ENCODE peak calls at places on chromosomes 11 and 22, in seven cellular contexts. Y is pancreas, X is IMR-90, U is brain pericyte, F is HEK293T, Q is NCI-H345, S is prostate gland. I is an unnamed sample.

GRCh38 chr22:22076937-22077703 is 94.5 kb upstream of the TOP3B start:
- DNase-seq in Y (no peak), X (peak; percentile 26), U (no peak), F (no peak), Q (no peak), S (no peak), I (no peak)

GRCh38 chr22:30228509-30229359 is 17.8 kb downstream of the LIF start:
- DNase-seq in Y (no peak), X (no peak), U (no peak), F (no peak), Q (no peak), S (no peak), I (peak; percentile 97)

GRCh38 chr22:46515208-46516111 is 22.0 kb downstream of the CELSR1 start:
- DNase-seq in Y (no peak), X (peak; percentile 45), U (no peak), F (no peak), Q (no peak), S (no peak), I (peak; percentile 11)

GRCh38 chr22:48576333-48577013 is 1251.2 kb downstream of the BRD1 start:
- DNase-seq in Y (no peak), X (no peak), U (no peak), F (no peak), Q (peak; percentile 26), S (peak; percentile 27), I (no peak)

GRCh38 chr11:21710791-21711190 is 482.1 kb upstream of the ANO5 start:
- DNase-seq in Y (no peak), X (no peak), U (no peak), F (no peak), Q (peak; percentile 38), S (no peak), I (no peak)

GRCh38 chr11:62708423-62709261 is 1.2 kb downstream of the GNG3 start:
- DNase-seq in Y (peak; percentile 50), X (no peak), U (no peak), F (no peak), Q (peak; percentile 70), S (peak; percentile 19), I (no peak)

GRCh38 chr11:120130176-120130980 is 7.5 kb downstream of the TRIM29 start:
- DNase-seq in Y (no peak), X (no peak), U (no peak), F (no peak), Q (no peak), S (no peak), I (no peak)

GRCh38 chr11:119773016-119773415 is 44.0 kb upstream of the NECTIN1 start:
- DNase-seq in Y (no peak), X (no peak), U (no peak), F (no peak), Q (peak; percentile 41), S (no peak), I (no peak)

GRCh38 chr11:19642185-19642591 is 70.4 kb upstream of the NAV2 start:
- DNase-seq in Y (no peak), X (no peak), U (no peak), F (no peak), Q (peak; percentile 8), S (peak; percentile 16), I (no peak)

GRCh38 chr22:47056361-47056760 is 293.9 kb downstream of the TBC1D22A start:
- DNase-seq in Y (no peak), X (no peak), U (no peak), F (no peak), Q (no peak), S (no peak), I (no peak)

GRCh38 chr22:41620646-41621098 is at the start of gene DESI1:
- DNase-seq in Y (no peak), X (no peak), U (no peak), F (peak; percentile 24), Q (no peak), S (no peak), I (no peak)

GRCh38 chr11:108196901-108197300 is 25.5 kb downstream of the NPAT start:
- DNase-seq in Y (no peak), X (no peak), U (no peak), F (no peak), Q (no peak), S (no peak), I (no peak)

GRCh38 chr11:118002541-118003019 is 16.4 kb downstream of the IL10RA start:
- DNase-seq in Y (peak; percentile 23), X (no peak), U (no peak), F (no peak), Q (no peak), S (no peak), I (no peak)

GRCh38 chr11:29318134-29318845 is 698.5 kb downstream of the KCNA4 start:
- DNase-seq in Y (no peak), X (peak; percentile 85), U (no peak), F (no peak), Q (no peak), S (no peak), I (peak; percentile 94)

GRCh38 chr11:128022007-128022368 is 565.4 kb downstream of the ETS1 start:
- DNase-seq in Y (no peak), X (peak; percentile 81), U (no peak), F (no peak), Q (no peak), S (no peak), I (peak; percentile 54)

GRCh38 chr11:64207247-64208085 is 945 bp downstream of the FERMT3 start:
- DNase-seq in Y (no peak), X (peak; percentile 78), U (no peak), F (no peak), Q (no peak), S (no peak), I (no peak)

GRCh38 chr22:20262582-20263147 is 5.5 kb downstream of the RTN4R start:
- DNase-seq in Y (peak; percentile 49), X (no peak), U (no peak), F (no peak), Q (no peak), S (no peak), I (no peak)

GRCh38 chr11:96655474-96655873 is 265.7 kb downstream of the JRKL start:
- DNase-seq in Y (no peak), X (no peak), U (no peak), F (no peak), Q (no peak), S (no peak), I (no peak)

GRCh38 chr11:118226781-118227180 is 2.0 kb upstream of the JAML start:
- DNase-seq in Y (no peak), X (no peak), U (no peak), F (no peak), Q (no peak), S (no peak), I (no peak)

GRCh38 chr11:45017329-45017728 is 66.6 kb upstream of the TP53I11 start:
- DNase-seq in Y (no peak), X (no peak), U (no peak), F (no peak), Q (no peak), S (no peak), I (no peak)

GRCh38 chr11:39442177-39442576 is 2017.3 kb downstream of the LRRC4C start:
- DNase-seq in Y (no peak), X (no peak), U (no peak), F (no peak), Q (no peak), S (no peak), I (no peak)

GRCh38 chr11:64787526-64788320 is 9.4 kb upstream of the SF1 start:
- DNase-seq in Y (peak; percentile 71), X (peak; percentile 33), U (no peak), F (peak; percentile 75), Q (no peak), S (peak; percentile 50), I (peak; percentile 28)

GRCh38 chr11:30406978-30407762 is 84.3 kb downstream of the ARL14EP start:
- DNase-seq in Y (no peak), X (no peak), U (no peak), F (no peak), Q (peak; percentile 0), S (no peak), I (peak; percentile 58)

GRCh38 chr11:4072668-4073285 is 21.8 kb upstream of the RRM1 start:
- DNase-seq in Y (peak; percentile 67), X (peak; percentile 80), U (peak; percentile 34), F (peak; percentile 69), Q (peak; percentile 71), S (peak; percentile 72), I (peak; percentile 72)

GRCh38 chr11:3090096-3090901 is 33.1 kb upstream of the CARS1 start:
- DNase-seq in Y (no peak), X (no peak), U (no peak), F (no peak), Q (no peak), S (no peak), I (no peak)

GRCh38 chr11:45856044-45856468 is 8.8 kb downstream of the CRY2 start:
- DNase-seq in Y (no peak), X (peak; percentile 43), U (no peak), F (no peak), Q (no peak), S (no peak), I (peak; percentile 26)

GRCh38 chr22:45127866-45128265 is 35.9 kb upstream of the NUP50 start:
- DNase-seq in Y (no peak), X (peak; percentile 75), U (no peak), F (no peak), Q (no peak), S (no peak), I (peak; percentile 42)

GRCh38 chr22:50012201-50013181 is at the start of gene IL17REL:
- DNase-seq in Y (no peak), X (peak; percentile 10), U (no peak), F (no peak), Q (no peak), S (no peak), I (no peak)

GRCh38 chr22:23833017-23833795 is 5.6 kb downstream of the DERL3 start:
- DNase-seq in Y (no peak), X (no peak), U (no peak), F (no peak), Q (no peak), S (no peak), I (no peak)

GRCh38 chr22:22171357-22172218 is 73.0 kb upstream of the VPREB1 start:
- DNase-seq in Y (no peak), X (no peak), U (no peak), F (peak; percentile 64), Q (no peak), S (no peak), I (peak; percentile 15)

GRCh38 chr11:296206-296975 is 2.9 kb downstream of the IFITM5 start:
- DNase-seq in Y (no peak), X (no peak), U (no peak), F (no peak), Q (no peak), S (no peak), I (no peak)

GRCh38 chr11:105648762-105649161 is 38.9 kb downstream of the GRIA4 start:
- DNase-seq in Y (no peak), X (no peak), U (no peak), F (no peak), Q (no peak), S (no peak), I (no peak)

GRCh38 chr11:3816673-3817072 is 8.3 kb downstream of the PGAP2 start:
- DNase-seq in Y (no peak), X (no peak), U (no peak), F (no peak), Q (no peak), S (no peak), I (no peak)

GRCh38 chr11:76752321-76753175 is 30.6 kb upstream of the TSKU start:
- DNase-seq in Y (no peak), X (peak; percentile 88), U (no peak), F (no peak), Q (no peak), S (peak; percentile 68), I (no peak)

GRCh38 chr11:84720706-84721402 is 906.3 kb downstream of the DLG2 start:
- DNase-seq in Y (peak; percentile 43), X (no peak), U (no peak), F (no peak), Q (peak; percentile 40), S (no peak), I (no peak)

GRCh38 chr11:114243461-114244372 is 52.5 kb upstream of the NNMT start:
- DNase-seq in Y (no peak), X (no peak), U (no peak), F (no peak), Q (peak; percentile 55), S (no peak), I (no peak)

GRCh38 chr11:47908198-47908597 is 60.0 kb upstream of the NUP160 start:
- DNase-seq in Y (no peak), X (no peak), U (no peak), F (no peak), Q (no peak), S (no peak), I (peak; percentile 45)

GRCh38 chr11:93537022-93537421 is 6.2 kb downstream of the SMCO4 start:
- DNase-seq in Y (peak; percentile 51), X (no peak), U (no peak), F (no peak), Q (no peak), S (peak; percentile 43), I (no peak)

I was measured in renal cortical epithelial cell.